ENCODE peak calls at places on chromosome 10, in nine cellular contexts. One of them, this sample, is unnamed.

GRCh38 chr10:121457729-121458128 is 140.5 kb downstream of the FGFR2 start:
- DNase-seq in GM20000: no peak
- DNase-seq in EH: no peak
- DNase-seq in posterior vena cava: no peak
- DNase-seq in H4: no peak
- DNase-seq in H7: no peak
- DNase-seq in brain microvascular endothelial cell: no peak
- DNase-seq in NCI-H1694 treated with DMSO at 0.1 percent for 48 hours: no peak
- DNase-seq in Panc1: no peak
- DNase-seq in this sample: no peak

GRCh38 chr10:51224610-51225230 is 150.4 kb downstream of the PRKG1 start:
- DNase-seq in GM20000: no peak
- DNase-seq in EH: peak; percentile 85
- DNase-seq in posterior vena cava: no peak
- DNase-seq in H4: peak; percentile 82
- DNase-seq in H7: no peak
- DNase-seq in brain microvascular endothelial cell: no peak
- DNase-seq in NCI-H1694 treated with DMSO at 0.1 percent for 48 hours: no peak
- DNase-seq in Panc1: no peak
- DNase-seq in this sample: peak; percentile 17

GRCh38 chr10:28991326-28991725 is 297.5 kb upstream of the LYZL1 start:
- DNase-seq in GM20000: no peak
- DNase-seq in EH: peak; percentile 90
- DNase-seq in posterior vena cava: no peak
- DNase-seq in H4: peak; percentile 44
- DNase-seq in H7: no peak
- DNase-seq in brain microvascular endothelial cell: peak; percentile 63
- DNase-seq in NCI-H1694 treated with DMSO at 0.1 percent for 48 hours: no peak
- DNase-seq in Panc1: no peak
- DNase-seq in this sample: peak; percentile 34

GRCh38 chr10:87603196-87603595 is 56.5 kb upstream of the PAPSS2 start:
- DNase-seq in GM20000: no peak
- DNase-seq in EH: no peak
- DNase-seq in posterior vena cava: no peak
- DNase-seq in H4: no peak
- DNase-seq in H7: no peak
- DNase-seq in brain microvascular endothelial cell: no peak
- DNase-seq in NCI-H1694 treated with DMSO at 0.1 percent for 48 hours: no peak
- DNase-seq in Panc1: no peak
- DNase-seq in this sample: no peak

GRCh38 chr10:1624240-1624639 is 113.1 kb downstream of the ADARB2 start:
- DNase-seq in GM20000: no peak
- DNase-seq in EH: no peak
- DNase-seq in posterior vena cava: no peak
- DNase-seq in H4: no peak
- DNase-seq in H7: no peak
- DNase-seq in brain microvascular endothelial cell: no peak
- DNase-seq in NCI-H1694 treated with DMSO at 0.1 percent for 48 hours: no peak
- DNase-seq in Panc1: no peak
- DNase-seq in this sample: no peak

GRCh38 chr10:22821501-22821900 is 106.4 kb upstream of the ARMC3 start:
- DNase-seq in GM20000: no peak
- DNase-seq in EH: peak; percentile 92
- DNase-seq in posterior vena cava: no peak
- DNase-seq in H4: peak; percentile 21
- DNase-seq in H7: no peak
- DNase-seq in brain microvascular endothelial cell: peak; percentile 47
- DNase-seq in NCI-H1694 treated with DMSO at 0.1 percent for 48 hours: no peak
- DNase-seq in Panc1: no peak
- DNase-seq in this sample: peak; percentile 12

GRCh38 chr10:124911124-124912051 is 30.5 kb upstream of the ZRANB1 start:
- DNase-seq in GM20000: no peak
- DNase-seq in EH: peak; percentile 82
- DNase-seq in posterior vena cava: no peak
- DNase-seq in H4: peak; percentile 60
- DNase-seq in H7: no peak
- DNase-seq in brain microvascular endothelial cell: peak; percentile 67
- DNase-seq in NCI-H1694 treated with DMSO at 0.1 percent for 48 hours: no peak
- DNase-seq in Panc1: no peak
- DNase-seq in this sample: peak; percentile 18

GRCh38 chr10:61904711-61905445 is 3.4 kb downstream of the ARID5B start:
- DNase-seq in GM20000: peak; percentile 74
- DNase-seq in EH: peak; percentile 81
- DNase-seq in posterior vena cava: no peak
- DNase-seq in H4: peak; percentile 80
- DNase-seq in H7: peak; percentile 68
- DNase-seq in brain microvascular endothelial cell: peak; percentile 66
- DNase-seq in NCI-H1694 treated with DMSO at 0.1 percent for 48 hours: peak; percentile 12
- DNase-seq in Panc1: peak; percentile 63
- DNase-seq in this sample: peak; percentile 73

GRCh38 chr10:110174201-110174600 is 33.2 kb upstream of the MXI1 start:
- DNase-seq in GM20000: no peak
- DNase-seq in EH: no peak
- DNase-seq in posterior vena cava: no peak
- DNase-seq in H4: no peak
- DNase-seq in H7: no peak
- DNase-seq in brain microvascular endothelial cell: no peak
- DNase-seq in NCI-H1694 treated with DMSO at 0.1 percent for 48 hours: no peak
- DNase-seq in Panc1: no peak
- DNase-seq in this sample: no peak

GRCh38 chr10:95214793-95215192 is 20.8 kb downstream of the ACSM6 start:
- DNase-seq in GM20000: no peak
- DNase-seq in EH: peak; percentile 68
- DNase-seq in posterior vena cava: no peak
- DNase-seq in H4: peak; percentile 64
- DNase-seq in H7: no peak
- DNase-seq in brain microvascular endothelial cell: peak; percentile 49
- DNase-seq in NCI-H1694 treated with DMSO at 0.1 percent for 48 hours: no peak
- DNase-seq in Panc1: peak; percentile 79
- DNase-seq in this sample: no peak

GRCh38 chr10:118041316-118041715 is 5.4 kb downstream of the RAB11FIP2 start:
- DNase-seq in GM20000: no peak
- DNase-seq in EH: peak; percentile 74
- DNase-seq in posterior vena cava: no peak
- DNase-seq in H4: no peak
- DNase-seq in H7: no peak
- DNase-seq in brain microvascular endothelial cell: peak; percentile 45
- DNase-seq in NCI-H1694 treated with DMSO at 0.1 percent for 48 hours: no peak
- DNase-seq in Panc1: no peak
- DNase-seq in this sample: peak; percentile 28

GRCh38 chr10:113704637-113705343 is 25.1 kb downstream of the CASP7 start:
- DNase-seq in GM20000: peak; percentile 25
- DNase-seq in EH: peak; percentile 65
- DNase-seq in posterior vena cava: no peak
- DNase-seq in H4: peak; percentile 36
- DNase-seq in H7: peak; percentile 40
- DNase-seq in brain microvascular endothelial cell: peak; percentile 18
- DNase-seq in NCI-H1694 treated with DMSO at 0.1 percent for 48 hours: peak; percentile 40
- DNase-seq in Panc1: peak; percentile 12
- DNase-seq in this sample: peak; percentile 22

GRCh38 chr10:49010295-49010694 is 70.7 kb upstream of the LRRC18 start:
- DNase-seq in GM20000: no peak
- DNase-seq in EH: no peak
- DNase-seq in posterior vena cava: no peak
- DNase-seq in H4: no peak
- DNase-seq in H7: no peak
- DNase-seq in brain microvascular endothelial cell: no peak
- DNase-seq in NCI-H1694 treated with DMSO at 0.1 percent for 48 hours: no peak
- DNase-seq in Panc1: no peak
- DNase-seq in this sample: no peak

GRCh38 chr10:47165711-47166404 is 134.1 kb upstream of the GDF10 start:
- DNase-seq in GM20000: no peak
- DNase-seq in EH: peak; percentile 94
- DNase-seq in posterior vena cava: peak; percentile 91
- DNase-seq in H4: peak; percentile 68
- DNase-seq in H7: no peak
- DNase-seq in brain microvascular endothelial cell: peak; percentile 94
- DNase-seq in NCI-H1694 treated with DMSO at 0.1 percent for 48 hours: no peak
- DNase-seq in Panc1: no peak
- DNase-seq in this sample: peak; percentile 21

GRCh38 chr10:29482591-29483421 is 152.0 kb downstream of the SVIL start:
- DNase-seq in GM20000: no peak
- DNase-seq in EH: peak; percentile 84
- DNase-seq in posterior vena cava: no peak
- DNase-seq in H4: peak; percentile 22
- DNase-seq in H7: peak; percentile 62
- DNase-seq in brain microvascular endothelial cell: peak; percentile 91
- DNase-seq in NCI-H1694 treated with DMSO at 0.1 percent for 48 hours: peak; percentile 6
- DNase-seq in Panc1: no peak
- DNase-seq in this sample: peak; percentile 58

GRCh38 chr10:34581871-34582532 is 233.1 kb downstream of the PARD3 start:
- DNase-seq in GM20000: no peak
- DNase-seq in EH: peak; percentile 79
- DNase-seq in posterior vena cava: no peak
- DNase-seq in H4: no peak
- DNase-seq in H7: no peak
- DNase-seq in brain microvascular endothelial cell: no peak
- DNase-seq in NCI-H1694 treated with DMSO at 0.1 percent for 48 hours: no peak
- DNase-seq in Panc1: no peak
- DNase-seq in this sample: peak; percentile 4

GRCh38 chr10:22503315-22504090 is 158.2 kb downstream of the SPAG6 start:
- DNase-seq in GM20000: no peak
- DNase-seq in EH: peak; percentile 4
- DNase-seq in posterior vena cava: no peak
- DNase-seq in H4: peak; percentile 11
- DNase-seq in H7: no peak
- DNase-seq in brain microvascular endothelial cell: no peak
- DNase-seq in NCI-H1694 treated with DMSO at 0.1 percent for 48 hours: no peak
- DNase-seq in Panc1: no peak
- DNase-seq in this sample: no peak

GRCh38 chr10:70399177-70399576 is 4.8 kb upstream of the EIF4EBP2 start:
- DNase-seq in GM20000: no peak
- DNase-seq in EH: no peak
- DNase-seq in posterior vena cava: no peak
- DNase-seq in H4: no peak
- DNase-seq in H7: no peak
- DNase-seq in brain microvascular endothelial cell: no peak
- DNase-seq in NCI-H1694 treated with DMSO at 0.1 percent for 48 hours: no peak
- DNase-seq in Panc1: no peak
- DNase-seq in this sample: no peak

GRCh38 chr10:78432582-78432981 is 398.9 kb downstream of the RPS24 start:
- DNase-seq in GM20000: no peak
- DNase-seq in EH: peak; percentile 18
- DNase-seq in posterior vena cava: peak; percentile 63
- DNase-seq in H4: no peak
- DNase-seq in H7: no peak
- DNase-seq in brain microvascular endothelial cell: no peak
- DNase-seq in NCI-H1694 treated with DMSO at 0.1 percent for 48 hours: no peak
- DNase-seq in Panc1: no peak
- DNase-seq in this sample: no peak

GRCh38 chr10:103716206-103717160 is 138.9 kb downstream of the SH3PXD2A start:
- DNase-seq in GM20000: no peak
- DNase-seq in EH: peak; percentile 37
- DNase-seq in posterior vena cava: no peak
- DNase-seq in H4: no peak
- DNase-seq in H7: no peak
- DNase-seq in brain microvascular endothelial cell: no peak
- DNase-seq in NCI-H1694 treated with DMSO at 0.1 percent for 48 hours: no peak
- DNase-seq in Panc1: no peak
- DNase-seq in this sample: no peak

GRCh38 chr10:72096115-72097000 is 8.0 kb upstream of the SPOCK2 start:
- DNase-seq in GM20000: no peak
- DNase-seq in EH: peak; percentile 64
- DNase-seq in posterior vena cava: no peak
- DNase-seq in H4: peak; percentile 73
- DNase-seq in H7: peak; percentile 53
- DNase-seq in brain microvascular endothelial cell: peak; percentile 53
- DNase-seq in NCI-H1694 treated with DMSO at 0.1 percent for 48 hours: no peak
- DNase-seq in Panc1: no peak
- DNase-seq in this sample: no peak

GRCh38 chr10:128267581-128267980 is 141.4 kb upstream of the MKI67 start:
- DNase-seq in GM20000: no peak
- DNase-seq in EH: no peak
- DNase-seq in posterior vena cava: no peak
- DNase-seq in H4: no peak
- DNase-seq in H7: no peak
- DNase-seq in brain microvascular endothelial cell: no peak
- DNase-seq in NCI-H1694 treated with DMSO at 0.1 percent for 48 hours: no peak
- DNase-seq in Panc1: no peak
- DNase-seq in this sample: no peak

GRCh38 chr10:99329238-99329890 is at the start of gene CNNM1:
- DNase-seq in GM20000: peak; percentile 45
- DNase-seq in EH: peak; percentile 54
- DNase-seq in posterior vena cava: peak; percentile 80
- DNase-seq in H4: no peak
- DNase-seq in H7: peak; percentile 78
- DNase-seq in brain microvascular endothelial cell: no peak
- DNase-seq in NCI-H1694 treated with DMSO at 0.1 percent for 48 hours: peak; percentile 52
- DNase-seq in Panc1: no peak
- DNase-seq in this sample: peak; percentile 42

GRCh38 chr10:71852335-71852937 is 1.4 kb upstream of the PSAP start:
- DNase-seq in GM20000: no peak
- DNase-seq in EH: no peak
- DNase-seq in posterior vena cava: peak; percentile 82
- DNase-seq in H4: no peak
- DNase-seq in H7: peak; percentile 7
- DNase-seq in brain microvascular endothelial cell: no peak
- DNase-seq in NCI-H1694 treated with DMSO at 0.1 percent for 48 hours: no peak
- DNase-seq in Panc1: no peak
- DNase-seq in this sample: no peak

This sample was measured in AG08396.